ENCODE peak calls at places on chromosomes 13 and 19, in nine cellular contexts. One of them, this sample, is unnamed.

GRCh38 chr13:77874406-77874805 is 44.2 kb downstream of the EDNRB start:
- DNase-seq in germinal center: no peak
- DNase-seq in Peyer's patch: no peak
- DNase-seq in psoas muscle: no peak
- DNase-seq in ovary: no peak
- DNase-seq in iPS DF 6.9: no peak
- DNase-seq in stimulated activated CD4-positive, alpha-beta T cell treated with anti-CD3 and anti-CD28 coated beads, Interleukin-1b, Interleukin-23, amount 100 ng/mL, for 48 hours: no peak
- DNase-seq in stimulated activated CD8-positive, alpha-beta memory T cell treated with anti-CD3 and anti-CD28 coated beads, Interleukin-2, amount 100 ng/mL, for 1 hour: no peak
- DNase-seq in stimulated activated naive CD8-positive, alpha-beta T cell treated with anti-CD3 and anti-CD28 coated beads, Interleukin-15, Interleukin-2, amounts not matched to agents 100 U/mL and 50 U/mL, for 24 hours: no peak
- DNase-seq in this sample: no peak

GRCh38 chr19:39951686-39952085 is 17.3 kb upstream of the FCGBP start:
- DNase-seq in germinal center: no peak
- DNase-seq in stimulated activated CD8-positive, alpha-beta memory T cell treated with anti-CD3 and anti-CD28 coated beads, Interleukin-2, amount 100 ng/mL, for 1 hour: no peak
- DNase-seq in iPS DF 6.9: no peak
- DNase-seq in stimulated activated naive CD8-positive, alpha-beta T cell treated with anti-CD3 and anti-CD28 coated beads, Interleukin-15, Interleukin-2, amounts not matched to agents 100 U/mL and 50 U/mL, for 24 hours: peak
- DNase-seq in psoas muscle: no peak
- DNase-seq in Peyer's patch: no peak
- DNase-seq in ovary: no peak
- DNase-seq in stimulated activated CD4-positive, alpha-beta T cell treated with anti-CD3 and anti-CD28 coated beads, Interleukin-1b, Interleukin-23, amount 100 ng/mL, for 48 hours: no peak
- DNase-seq in this sample: peak

GRCh38 chr19:44757057-44757734 is 8.7 kb downstream of the BCL3 start:
- DNase-seq in iPS DF 6.9: no peak
- DNase-seq in stimulated activated CD4-positive, alpha-beta T cell treated with anti-CD3 and anti-CD28 coated beads, Interleukin-1b, Interleukin-23, amount 100 ng/mL, for 48 hours: no peak
- DNase-seq in Peyer's patch: no peak
- DNase-seq in ovary: peak
- DNase-seq in germinal center: no peak
- DNase-seq in stimulated activated CD8-positive, alpha-beta memory T cell treated with anti-CD3 and anti-CD28 coated beads, Interleukin-2, amount 100 ng/mL, for 1 hour: no peak
- DNase-seq in psoas muscle: peak
- DNase-seq in stimulated activated naive CD8-positive, alpha-beta T cell treated with anti-CD3 and anti-CD28 coated beads, Interleukin-15, Interleukin-2, amounts not matched to agents 100 U/mL and 50 U/mL, for 24 hours: no peak
- DNase-seq in this sample: no peak

GRCh38 chr13:39353988-39354387 is 249.0 kb downstream of the LHFPL6 start:
- DNase-seq in Peyer's patch: no peak
- DNase-seq in iPS DF 6.9: no peak
- DNase-seq in stimulated activated CD8-positive, alpha-beta memory T cell treated with anti-CD3 and anti-CD28 coated beads, Interleukin-2, amount 100 ng/mL, for 1 hour: no peak
- DNase-seq in stimulated activated CD4-positive, alpha-beta T cell treated with anti-CD3 and anti-CD28 coated beads, Interleukin-1b, Interleukin-23, amount 100 ng/mL, for 48 hours: no peak
- DNase-seq in germinal center: no peak
- DNase-seq in psoas muscle: no peak
- DNase-seq in ovary: no peak
- DNase-seq in stimulated activated naive CD8-positive, alpha-beta T cell treated with anti-CD3 and anti-CD28 coated beads, Interleukin-15, Interleukin-2, amounts not matched to agents 100 U/mL and 50 U/mL, for 24 hours: no peak
- DNase-seq in this sample: no peak

GRCh38 chr13:41212881-41213280 is 18.5 kb upstream of the KBTBD7 start:
- DNase-seq in iPS DF 6.9: no peak
- DNase-seq in Peyer's patch: no peak
- DNase-seq in stimulated activated CD8-positive, alpha-beta memory T cell treated with anti-CD3 and anti-CD28 coated beads, Interleukin-2, amount 100 ng/mL, for 1 hour: no peak
- DNase-seq in ovary: no peak
- DNase-seq in stimulated activated CD4-positive, alpha-beta T cell treated with anti-CD3 and anti-CD28 coated beads, Interleukin-1b, Interleukin-23, amount 100 ng/mL, for 48 hours: no peak
- DNase-seq in psoas muscle: no peak
- DNase-seq in stimulated activated naive CD8-positive, alpha-beta T cell treated with anti-CD3 and anti-CD28 coated beads, Interleukin-15, Interleukin-2, amounts not matched to agents 100 U/mL and 50 U/mL, for 24 hours: no peak
- DNase-seq in germinal center: no peak
- DNase-seq in this sample: no peak

GRCh38 chr19:58356236-58356970 is 3.1 kb upstream of the A1BG start:
- DNase-seq in stimulated activated CD8-positive, alpha-beta memory T cell treated with anti-CD3 and anti-CD28 coated beads, Interleukin-2, amount 100 ng/mL, for 1 hour: no peak
- DNase-seq in stimulated activated CD4-positive, alpha-beta T cell treated with anti-CD3 and anti-CD28 coated beads, Interleukin-1b, Interleukin-23, amount 100 ng/mL, for 48 hours: peak
- DNase-seq in Peyer's patch: no peak
- DNase-seq in psoas muscle: no peak
- DNase-seq in ovary: no peak
- DNase-seq in germinal center: peak
- DNase-seq in stimulated activated naive CD8-positive, alpha-beta T cell treated with anti-CD3 and anti-CD28 coated beads, Interleukin-15, Interleukin-2, amounts not matched to agents 100 U/mL and 50 U/mL, for 24 hours: peak
- DNase-seq in iPS DF 6.9: no peak
- DNase-seq in this sample: no peak

GRCh38 chr13:63024458-63024857 is 1608.8 kb upstream of the PCDH20 start:
- DNase-seq in ovary: no peak
- DNase-seq in Peyer's patch: no peak
- DNase-seq in stimulated activated naive CD8-positive, alpha-beta T cell treated with anti-CD3 and anti-CD28 coated beads, Interleukin-15, Interleukin-2, amounts not matched to agents 100 U/mL and 50 U/mL, for 24 hours: no peak
- DNase-seq in stimulated activated CD4-positive, alpha-beta T cell treated with anti-CD3 and anti-CD28 coated beads, Interleukin-1b, Interleukin-23, amount 100 ng/mL, for 48 hours: no peak
- DNase-seq in iPS DF 6.9: no peak
- DNase-seq in psoas muscle: no peak
- DNase-seq in stimulated activated CD8-positive, alpha-beta memory T cell treated with anti-CD3 and anti-CD28 coated beads, Interleukin-2, amount 100 ng/mL, for 1 hour: no peak
- DNase-seq in germinal center: no peak
- DNase-seq in this sample: no peak

GRCh38 chr13:98576963-98577822 is at the start of gene STK24:
- DNase-seq in iPS DF 6.9: no peak
- DNase-seq in germinal center: peak
- DNase-seq in stimulated activated naive CD8-positive, alpha-beta T cell treated with anti-CD3 and anti-CD28 coated beads, Interleukin-15, Interleukin-2, amounts not matched to agents 100 U/mL and 50 U/mL, for 24 hours: peak
- DNase-seq in ovary: peak
- DNase-seq in psoas muscle: peak
- DNase-seq in stimulated activated CD8-positive, alpha-beta memory T cell treated with anti-CD3 and anti-CD28 coated beads, Interleukin-2, amount 100 ng/mL, for 1 hour: peak
- DNase-seq in stimulated activated CD4-positive, alpha-beta T cell treated with anti-CD3 and anti-CD28 coated beads, Interleukin-1b, Interleukin-23, amount 100 ng/mL, for 48 hours: peak
- DNase-seq in Peyer's patch: peak
- DNase-seq in this sample: peak

GRCh38 chr13:100547805-100548204 is 40.8 kb downstream of the GGACT start:
- DNase-seq in iPS DF 6.9: no peak
- DNase-seq in stimulated activated naive CD8-positive, alpha-beta T cell treated with anti-CD3 and anti-CD28 coated beads, Interleukin-15, Interleukin-2, amounts not matched to agents 100 U/mL and 50 U/mL, for 24 hours: no peak
- DNase-seq in psoas muscle: no peak
- DNase-seq in stimulated activated CD4-positive, alpha-beta T cell treated with anti-CD3 and anti-CD28 coated beads, Interleukin-1b, Interleukin-23, amount 100 ng/mL, for 48 hours: no peak
- DNase-seq in stimulated activated CD8-positive, alpha-beta memory T cell treated with anti-CD3 and anti-CD28 coated beads, Interleukin-2, amount 100 ng/mL, for 1 hour: no peak
- DNase-seq in germinal center: no peak
- DNase-seq in Peyer's patch: no peak
- DNase-seq in ovary: peak
- DNase-seq in this sample: no peak

GRCh38 chr13:113514844-113515243 is 24.3 kb upstream of the DCUN1D2 start:
- DNase-seq in stimulated activated CD4-positive, alpha-beta T cell treated with anti-CD3 and anti-CD28 coated beads, Interleukin-1b, Interleukin-23, amount 100 ng/mL, for 48 hours: no peak
- DNase-seq in stimulated activated CD8-positive, alpha-beta memory T cell treated with anti-CD3 and anti-CD28 coated beads, Interleukin-2, amount 100 ng/mL, for 1 hour: no peak
- DNase-seq in ovary: no peak
- DNase-seq in germinal center: no peak
- DNase-seq in psoas muscle: no peak
- DNase-seq in stimulated activated naive CD8-positive, alpha-beta T cell treated with anti-CD3 and anti-CD28 coated beads, Interleukin-15, Interleukin-2, amounts not matched to agents 100 U/mL and 50 U/mL, for 24 hours: no peak
- DNase-seq in iPS DF 6.9: no peak
- DNase-seq in Peyer's patch: no peak
- DNase-seq in this sample: no peak

GRCh38 chr19:17300992-17301585 is 2.1 kb downstream of the ABHD8 start:
- DNase-seq in iPS DF 6.9: no peak
- DNase-seq in stimulated activated naive CD8-positive, alpha-beta T cell treated with anti-CD3 and anti-CD28 coated beads, Interleukin-15, Interleukin-2, amounts not matched to agents 100 U/mL and 50 U/mL, for 24 hours: no peak
- DNase-seq in Peyer's patch: no peak
- DNase-seq in stimulated activated CD4-positive, alpha-beta T cell treated with anti-CD3 and anti-CD28 coated beads, Interleukin-1b, Interleukin-23, amount 100 ng/mL, for 48 hours: no peak
- DNase-seq in ovary: no peak
- DNase-seq in stimulated activated CD8-positive, alpha-beta memory T cell treated with anti-CD3 and anti-CD28 coated beads, Interleukin-2, amount 100 ng/mL, for 1 hour: no peak
- DNase-seq in psoas muscle: no peak
- DNase-seq in germinal center: no peak
- DNase-seq in this sample: no peak

GRCh38 chr13:36862002-36862706 is 43.1 kb downstream of the RFXAP start:
- DNase-seq in ovary: no peak
- DNase-seq in germinal center: no peak
- DNase-seq in stimulated activated CD4-positive, alpha-beta T cell treated with anti-CD3 and anti-CD28 coated beads, Interleukin-1b, Interleukin-23, amount 100 ng/mL, for 48 hours: no peak
- DNase-seq in psoas muscle: no peak
- DNase-seq in stimulated activated naive CD8-positive, alpha-beta T cell treated with anti-CD3 and anti-CD28 coated beads, Interleukin-15, Interleukin-2, amounts not matched to agents 100 U/mL and 50 U/mL, for 24 hours: no peak
- DNase-seq in Peyer's patch: no peak
- DNase-seq in stimulated activated CD8-positive, alpha-beta memory T cell treated with anti-CD3 and anti-CD28 coated beads, Interleukin-2, amount 100 ng/mL, for 1 hour: no peak
- DNase-seq in iPS DF 6.9: no peak
- DNase-seq in this sample: no peak

GRCh38 chr13:98309569-98310335 is 132.7 kb upstream of the RNF113B start:
- DNase-seq in stimulated activated CD4-positive, alpha-beta T cell treated with anti-CD3 and anti-CD28 coated beads, Interleukin-1b, Interleukin-23, amount 100 ng/mL, for 48 hours: no peak
- DNase-seq in psoas muscle: no peak
- DNase-seq in germinal center: no peak
- DNase-seq in iPS DF 6.9: no peak
- DNase-seq in Peyer's patch: no peak
- DNase-seq in stimulated activated CD8-positive, alpha-beta memory T cell treated with anti-CD3 and anti-CD28 coated beads, Interleukin-2, amount 100 ng/mL, for 1 hour: no peak
- DNase-seq in ovary: no peak
- DNase-seq in stimulated activated naive CD8-positive, alpha-beta T cell treated with anti-CD3 and anti-CD28 coated beads, Interleukin-15, Interleukin-2, amounts not matched to agents 100 U/mL and 50 U/mL, for 24 hours: no peak
- DNase-seq in this sample: no peak